ENCODE peak calls at places on chromosomes 12 and 14, in eight cellular contexts. B is colonic mucosa, U is brain microvascular endothelial cell, M is endothelial cell of umbilical vein, F is AG04450, N is ovary, D is upper lobe of right lung, S is esophagus squamous epithelium. A is an unnamed sample.
A peak's percentile ranks its signal among the peaks of the same experiment; 100 is the strongest.

GRCh38 chr14:67573268-67574010 is 26.6 kb downstream of the PIGH start:
- DNase-seq in B (no peak), U (no peak), M (no peak), F (no peak), N (no peak), D (peak; percentile 38), S (no peak), A (peak; percentile 60)

GRCh38 chr12:7679251-7680045 is 13.7 kb upstream of the APOBEC1 start:
- DNase-seq in B (no peak), U (no peak), M (peak; percentile 64), F (no peak), N (no peak), D (no peak), S (no peak), A (no peak)

GRCh38 chr12:106328735-106329134 is 26.2 kb downstream of the TCP11L2 start:
- DNase-seq in B (no peak), U (no peak), M (no peak), F (no peak), N (no peak), D (no peak), S (no peak), A (no peak)

GRCh38 chr14:89165189-89165809 is 251.7 kb downstream of the FOXN3 start:
- DNase-seq in B (no peak), U (peak; percentile 22), M (peak; percentile 96), F (no peak), N (no peak), D (no peak), S (no peak), A (no peak)

GRCh38 chr14:102928412-102929348 is 6.2 kb downstream of the AMN start:
- DNase-seq in B (peak; percentile 97), U (no peak), M (peak; percentile 24), F (no peak), N (peak; percentile 67), D (peak; percentile 95), S (peak; percentile 33), A (peak; percentile 94)

GRCh38 chr14:106530423-106531107 is 1004.2 kb downstream of the TMEM121 start:
- DNase-seq in B (no peak), U (no peak), M (no peak), F (no peak), N (no peak), D (no peak), S (no peak), A (no peak)

GRCh38 chr14:103109789-103110415 is 13.4 kb upstream of the TNFAIP2 start:
- DNase-seq in B (no peak), U (peak; percentile 54), M (peak; percentile 32), F (peak; percentile 65), N (no peak), D (no peak), S (no peak), A (no peak)

GRCh38 chr12:27577688-27578087 is 53.7 kb downstream of the PPFIBP1 start:
- DNase-seq in B (no peak), U (no peak), M (peak; percentile 28), F (no peak), N (no peak), D (no peak), S (no peak), A (no peak)

GRCh38 chr12:24719293-24719721 is 229.6 kb downstream of the BCAT1 start:
- DNase-seq in B (no peak), U (peak; percentile 72), M (peak; percentile 7), F (no peak), N (no peak), D (no peak), S (no peak), A (no peak)

GRCh38 chr12:64796205-64796845 is 28.1 kb upstream of the TBC1D30 start:
- DNase-seq in B (peak; percentile 79), U (peak; percentile 90), M (peak; percentile 93), F (peak; percentile 66), N (no peak), D (no peak), S (peak; percentile 6), A (no peak)

GRCh38 chr14:105431256-105431655 is 11.6 kb downstream of the MTA1 start:
- DNase-seq in B (no peak), U (no peak), M (no peak), F (no peak), N (no peak), D (no peak), S (no peak), A (no peak)

GRCh38 chr14:61568572-61569011 is 126.7 kb upstream of the HIF1A start:
- DNase-seq in B (peak; percentile 62), U (no peak), M (no peak), F (no peak), N (peak; percentile 40), D (peak; percentile 72), S (peak; percentile 28), A (peak; percentile 95)

GRCh38 chr12:22408605-22409004 is 74.1 kb upstream of the ST8SIA1 start:
- DNase-seq in B (no peak), U (no peak), M (no peak), F (no peak), N (no peak), D (no peak), S (no peak), A (no peak)

GRCh38 chr12:1523046-1523445 is 71.3 kb downstream of the FBXL14 start:
- DNase-seq in B (no peak), U (no peak), M (no peak), F (no peak), N (no peak), D (peak; percentile 38), S (no peak), A (no peak)

GRCh38 chr12:60394680-60395079 is 798.9 kb downstream of the SLC16A7 start:
- DNase-seq in B (no peak), U (peak; percentile 54), M (peak; percentile 79), F (peak; percentile 11), N (no peak), D (no peak), S (no peak), A (no peak)

GRCh38 chr12:117294206-117294605 is 67.2 kb downstream of the NOS1 start:
- DNase-seq in B (no peak), U (no peak), M (no peak), F (no peak), N (no peak), D (no peak), S (no peak), A (no peak)

GRCh38 chr14:63759454-63759853 is 31.6 kb upstream of the SGPP1 start:
- DNase-seq in B (no peak), U (no peak), M (no peak), F (no peak), N (no peak), D (no peak), S (no peak), A (no peak)

GRCh38 chr12:123398177-123398916 is 14.4 kb downstream of the KMT5A start:
- DNase-seq in B (peak; percentile 48), U (peak; percentile 62), M (peak; percentile 87), F (no peak), N (peak; percentile 83), D (no peak), S (no peak), A (no peak)

GRCh38 chr12:10191865-10192264 is 13.0 kb downstream of the TMEM52B start:
- DNase-seq in B (no peak), U (no peak), M (no peak), F (no peak), N (no peak), D (no peak), S (no peak), A (no peak)

GRCh38 chr14:100328495-100329163 is 5.5 kb downstream of the SLC25A47 start:
- DNase-seq in B (peak; percentile 63), U (no peak), M (no peak), F (no peak), N (no peak), D (no peak), S (no peak), A (no peak)

GRCh38 chr12:115869604-115870003 is 407.9 kb downstream of the MED13L start:
- DNase-seq in B (no peak), U (no peak), M (no peak), F (no peak), N (no peak), D (no peak), S (no peak), A (no peak)

GRCh38 chr14:55605793-55606192 is 25.8 kb downstream of the KTN1 start:
- DNase-seq in B (no peak), U (no peak), M (peak; percentile 46), F (no peak), N (no peak), D (no peak), S (no peak), A (no peak)

GRCh38 chr12:104280703-104281458 is 22.7 kb upstream of the EID3 start:
- DNase-seq in B (no peak), U (peak; percentile 87), M (peak; percentile 79), F (peak; percentile 85), N (no peak), D (no peak), S (no peak), A (no peak)

GRCh38 chr14:21768116-21768874 is 94.7 kb upstream of the OR4E1 start:
- DNase-seq in B (no peak), U (peak; percentile 4), M (peak; percentile 38), F (no peak), N (no peak), D (no peak), S (no peak), A (no peak)
- TF ChIP-seq CTCF in B (peak; percentile 34), U (peak; percentile 51), M (peak; percentile 45), F (peak; percentile 39), N (no peak), D (peak; percentile 34), S (no peak), A (no peak)

GRCh38 chr12:86134571-86134970 is 121.6 kb downstream of the MGAT4C start:
- DNase-seq in B (no peak), U (peak; percentile 43), M (no peak), F (no peak), N (no peak), D (no peak), S (no peak), A (no peak)
- H3K27ac ChIP-seq in B (no peak overlapping the region), U (no peak overlapping the region), M (no peak overlapping the region), F (no peak overlapping the region), N (no peak overlapping the region), D (no peak overlapping the region), S (no peak overlapping the region), A (no peak overlapping the region)

GRCh38 chr14:88129306-88130056 is 124.5 kb downstream of the GPR65 start:
- DNase-seq in B (no peak), U (peak; percentile 35), M (peak; percentile 11), F (no peak), N (no peak), D (no peak), S (no peak), A (no peak)
- TF ChIP-seq CTCF in B (no peak), U (no peak), M (no peak), F (no peak), N (no peak), D (peak; percentile 11), S (no peak), A (no peak)

GRCh38 chr14:65195042-65195719 is 92.9 kb upstream of the MAX start:
- DNase-seq in B (no peak), U (no peak), M (no peak), F (no peak), N (no peak), D (no peak), S (no peak), A (no peak)

GRCh38 chr14:65198346-65198745 is 96.0 kb upstream of the MAX start:
- DNase-seq in B (no peak), U (no peak), M (no peak), F (no peak), N (no peak), D (no peak), S (no peak), A (no peak)

GRCh38 chr14:65203574-65203973 is 101.3 kb upstream of the MAX start:
- DNase-seq in B (no peak), U (no peak), M (no peak), F (no peak), N (no peak), D (no peak), S (no peak), A (no peak)

GRCh38 chr14:65204056-65204455 is 101.7 kb upstream of the MAX start:
- DNase-seq in B (no peak), U (no peak), M (no peak), F (no peak), N (no peak), D (no peak), S (no peak), A (no peak)

GRCh38 chr14:65200454-65200853 is 98.1 kb upstream of the MAX start:
- DNase-seq in B (no peak), U (no peak), M (no peak), F (no peak), N (no peak), D (no peak), S (no peak), A (no peak)
- H3K27ac ChIP-seq in B (no peak overlapping the region), U (no peak overlapping the region), M (no peak overlapping the region), F (no peak overlapping the region), N (no peak overlapping the region), D (no peak overlapping the region), S (no peak overlapping the region), A (no peak overlapping the region)

A was measured in spleen.